ENCODE peak calls at places on chromosomes 2 and 18, in seven cellular contexts. R is fibroblast of the aortic adventitia; U is transverse colon; Y is activated CD8-positive, alpha-beta T cell treated with anti-CD3 and anti-CD28 coated beads for 36 hours; E is progenitor cell of endocrine pancreas; D is Calu3; L is choroid plexus epithelial cell. C is an unnamed sample.

GRCh38 chr2:127400897-127401756 is 13.4 kb upstream of the MAP3K2 start:
- DNase-seq in Y (no peak), E (no peak), L (peak), D (peak), R (no peak), U (peak), C (peak)

GRCh38 chr2:31216734-31217133 is 581 bp downstream of the CAPN14 start:
- DNase-seq in L (no peak), R (no peak), Y (no peak), U (no peak), E (no peak), D (no peak), C (no peak)

GRCh38 chr2:98736464-98736889 is 5.5 kb upstream of the MGAT4A start:
- DNase-seq in D (no peak), E (no peak), U (no peak), R (no peak), Y (peak), L (no peak), C (no peak)

GRCh38 chr18:39345321-39345720 is 1779.7 kb upstream of the CELF4 start:
- DNase-seq in L (no peak), D (no peak), U (no peak), E (no peak), R (no peak), Y (no peak), C (no peak)

GRCh38 chr18:49400398-49401072 is 59.9 kb downstream of the DYM start:
- DNase-seq in D (peak), L (peak), R (peak), Y (no peak), E (no peak), U (no peak), C (no peak)

GRCh38 chr2:143345887-143346612 is 216.8 kb downstream of the ARHGAP15 start:
- DNase-seq in U (no peak), Y (no peak), D (no peak), L (no peak), R (no peak), E (no peak), C (no peak)

GRCh38 chr2:48767330-48767729 is 11.8 kb upstream of the LHCGR start:
- DNase-seq in Y (no peak), L (no peak), U (no peak), D (no peak), R (no peak), E (no peak), C (no peak)

GRCh38 chr2:240558229-240558885 is 569 bp upstream of the ANKMY1 start:
- DNase-seq in R (no peak), L (no peak), Y (no peak), U (no peak), E (no peak), D (no peak), C (peak)

GRCh38 chr2:60513191-60513590 is 40.3 kb downstream of the BCL11A start:
- DNase-seq in Y (no peak), U (no peak), E (no peak), L (no peak), R (no peak), D (no peak), C (no peak)

GRCh38 chr2:69449906-69450305 is 12.7 kb upstream of the NFU1 start:
- DNase-seq in Y (no peak), E (no peak), D (no peak), U (no peak), L (peak), R (peak), C (no peak)

GRCh38 chr2:178047391-178047790 is 25.2 kb downstream of the PDE11A start:
- DNase-seq in R (no peak), Y (no peak), L (no peak), U (no peak), E (no peak), D (no peak), C (no peak)

GRCh38 chr18:995641-996040 is 91.0 kb downstream of the ADCYAP1 start:
- DNase-seq in Y (no peak), E (no peak), U (no peak), R (peak), D (no peak), L (peak), C (no peak)

GRCh38 chr18:50879302-50880107 is 587 bp downstream of the ME2 start:
- DNase-seq in D (peak), L (peak), U (peak), E (no peak), Y (peak), R (peak), C (peak)

GRCh38 chr2:103355287-103355686 is 593.5 kb downstream of the TMEM182 start:
- DNase-seq in E (no peak), R (no peak), L (no peak), D (no peak), Y (no peak), U (no peak), C (no peak)

GRCh38 chr2:6554403-6554802 is 311.3 kb downstream of the CMPK2 start:
- DNase-seq in Y (no peak), E (no peak), D (no peak), R (no peak), L (no peak), U (no peak), C (no peak)

GRCh38 chr18:78611201-78611800 is 368.3 kb upstream of the SALL3 start:
- DNase-seq in R (no peak), E (no peak), Y (no peak), D (no peak), L (no peak), U (no peak), C (no peak)

GRCh38 chr2:62343206-62343605 is 147.3 kb downstream of the B3GNT2 start:
- DNase-seq in E (no peak), R (no peak), D (no peak), U (no peak), L (no peak), Y (no peak), C (no peak)

GRCh38 chr2:55048514-55048924 is 1.7 kb downstream of the RTN4 start:
- DNase-seq in Y (peak), E (no peak), U (peak), L (peak), D (peak), R (peak), C (no peak)

GRCh38 chr2:96489673-96490072 is 15.5 kb downstream of the NEURL3 start:
- DNase-seq in Y (no peak), R (no peak), E (no peak), L (no peak), D (no peak), U (no peak), C (no peak)

GRCh38 chr2:154400891-154401290 is 297.6 kb upstream of the KCNJ3 start:
- DNase-seq in L (no peak), E (no peak), U (no peak), D (no peak), Y (no peak), R (no peak), C (no peak)

GRCh38 chr2:120658285-120659158 is 77.1 kb upstream of the GLI2 start:
- DNase-seq in E (no peak), L (no peak), R (no peak), U (no peak), D (no peak), Y (no peak), C (no peak)

DNA sequence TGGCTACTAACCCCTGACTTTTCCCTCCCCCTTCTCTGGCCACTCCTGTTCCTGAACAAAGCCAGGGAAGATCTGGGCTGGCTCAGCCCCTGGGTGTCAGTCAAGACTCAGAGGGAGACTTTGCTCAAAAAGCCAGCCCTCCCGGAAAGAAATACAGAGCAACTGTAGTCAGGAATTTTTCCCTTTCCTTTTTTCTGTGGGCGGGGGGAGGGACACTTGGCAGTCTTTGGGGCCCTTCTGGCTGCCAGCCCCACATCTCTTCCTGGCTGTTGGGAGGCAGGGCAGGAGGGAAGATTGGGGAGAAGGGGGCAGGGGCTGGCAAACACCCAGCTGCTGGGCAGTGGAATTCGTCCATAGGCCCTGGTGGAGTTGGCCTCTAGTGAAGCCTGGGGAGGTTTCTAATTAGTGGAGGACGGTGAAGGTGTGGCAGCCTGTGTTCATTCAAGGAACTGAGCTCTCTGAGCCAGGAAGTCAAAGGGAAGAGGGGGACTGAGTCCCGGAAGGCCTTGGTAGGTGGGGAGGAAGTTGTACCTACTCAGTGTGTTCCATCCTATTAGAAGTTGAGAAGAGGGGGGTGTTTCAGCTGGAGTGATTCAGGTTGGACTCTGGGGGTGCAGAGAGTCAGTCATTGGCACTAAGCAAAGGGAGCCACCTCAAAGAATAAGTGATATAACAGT is 10.9 kb downstream of the IGFBP2 start:
- DNase-seq in Y (no peak), E (no peak), D (peak), R (peak), U (no peak), L (peak), C (no peak)
- TF ChIP-seq CTCF in Y (no peak), E (no peak), D (no peak), R (no peak), U (no peak), L (no peak), C (no peak)

DNA sequence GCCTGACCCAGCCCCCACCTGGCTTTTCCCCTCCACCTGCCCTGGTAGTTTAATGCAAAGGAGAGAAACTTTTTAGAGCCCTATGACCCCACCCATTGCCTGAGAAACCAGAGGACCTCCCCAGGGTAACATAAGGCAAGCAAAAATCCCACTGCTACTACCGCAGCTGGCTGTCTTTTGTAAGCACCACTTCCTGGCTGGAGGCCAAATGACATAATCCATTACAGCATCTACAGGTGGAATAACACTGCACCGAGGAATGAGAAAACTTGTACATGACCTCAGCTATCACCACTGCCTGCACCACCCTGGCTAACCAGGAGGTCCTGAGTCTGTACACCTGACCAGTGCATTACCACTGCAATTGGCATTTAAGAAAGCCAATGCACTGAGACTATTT is 149.6 kb upstream of the GALNT5 start:
- DNase-seq in R (peak), E (no peak), D (peak), L (peak), Y (no peak), U (peak), C (no peak)
- TF ChIP-seq CTCF in R (no peak), E (no peak), D (no peak), L (no peak), Y (no peak), U (no peak), C (no peak)

DNA sequence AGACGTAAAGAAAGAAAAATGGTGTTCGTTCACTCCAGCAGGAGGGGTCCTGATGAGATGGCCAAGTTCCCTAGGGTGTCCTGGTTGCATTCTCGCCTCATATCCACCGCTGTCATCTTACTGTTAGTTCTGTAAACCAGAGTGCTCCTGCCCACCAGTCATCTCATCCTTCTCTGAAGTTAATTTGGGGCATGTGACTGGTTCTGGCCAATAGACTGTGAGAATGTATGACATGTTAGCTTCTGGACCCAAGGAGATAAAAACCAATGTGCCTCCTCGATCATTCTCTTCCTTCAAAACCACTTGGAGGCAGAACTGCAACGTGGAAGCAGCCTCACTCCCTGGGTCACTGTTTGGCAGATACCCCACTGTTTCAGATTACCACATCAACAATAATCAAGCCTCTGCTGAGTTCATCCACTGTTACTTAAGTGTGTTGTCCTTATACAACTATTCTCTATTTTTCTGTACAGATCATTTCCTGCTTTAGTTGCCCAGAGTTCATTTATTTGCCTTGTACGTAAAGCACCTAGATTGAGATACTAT is 759.1 kb downstream of the TSN start:
- DNase-seq in Y (no peak), U (no peak), R (no peak), D (no peak), E (no peak), L (peak), C (no peak)
- TF ChIP-seq CTCF in Y (no peak), U (no peak), R (no peak), D (no peak), E (no peak), L (no peak), C (no peak)

DNA sequence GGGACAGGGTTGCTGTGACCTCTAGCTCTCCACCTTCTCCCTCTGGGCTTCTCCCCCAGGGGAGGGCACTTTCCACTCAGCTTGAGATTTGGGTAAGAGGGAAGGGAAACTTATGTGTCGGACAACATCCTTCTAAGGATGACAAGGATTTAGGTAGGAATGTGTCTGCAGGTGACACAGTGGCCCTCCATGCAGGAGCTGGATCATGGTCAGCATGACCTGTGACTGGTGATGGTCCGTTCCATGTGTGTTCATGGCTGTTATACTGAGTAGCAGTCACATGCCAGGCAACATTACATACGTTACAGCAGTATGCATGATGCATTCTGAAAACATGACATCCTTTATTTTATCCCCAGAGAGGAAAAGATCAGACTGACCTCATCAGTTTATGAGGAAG is 192.2 kb downstream of the SEPTIN10 start:
- DNase-seq in D (no peak), Y (no peak), L (no peak), U (no peak), E (no peak), R (no peak), C (no peak)
- TF ChIP-seq CTCF in D (no peak), Y (no peak), L (no peak), U (no peak), E (no peak), R (no peak), C (no peak)

GRCh38 chr2:21658269-21658668 is 534.5 kb downstream of the TDRD15 start:
- DNase-seq in L (no peak), U (no peak), E (no peak), D (no peak), R (no peak), Y (no peak), C (no peak)

GRCh38 chr2:21655136-21655535 is 531.4 kb downstream of the TDRD15 start:
- DNase-seq in Y (no peak), R (no peak), D (no peak), U (no peak), L (no peak), E (no peak), C (no peak)

GRCh38 chr2:21657475-21657874 is 533.7 kb downstream of the TDRD15 start:
- DNase-seq in R (no peak), D (no peak), Y (no peak), L (no peak), U (no peak), E (no peak), C (no peak)

GRCh38 chr2:21658907-21659306 is 535.1 kb downstream of the TDRD15 start:
- DNase-seq in E (no peak), D (no peak), L (no peak), Y (no peak), R (no peak), U (no peak), C (no peak)

DNA sequence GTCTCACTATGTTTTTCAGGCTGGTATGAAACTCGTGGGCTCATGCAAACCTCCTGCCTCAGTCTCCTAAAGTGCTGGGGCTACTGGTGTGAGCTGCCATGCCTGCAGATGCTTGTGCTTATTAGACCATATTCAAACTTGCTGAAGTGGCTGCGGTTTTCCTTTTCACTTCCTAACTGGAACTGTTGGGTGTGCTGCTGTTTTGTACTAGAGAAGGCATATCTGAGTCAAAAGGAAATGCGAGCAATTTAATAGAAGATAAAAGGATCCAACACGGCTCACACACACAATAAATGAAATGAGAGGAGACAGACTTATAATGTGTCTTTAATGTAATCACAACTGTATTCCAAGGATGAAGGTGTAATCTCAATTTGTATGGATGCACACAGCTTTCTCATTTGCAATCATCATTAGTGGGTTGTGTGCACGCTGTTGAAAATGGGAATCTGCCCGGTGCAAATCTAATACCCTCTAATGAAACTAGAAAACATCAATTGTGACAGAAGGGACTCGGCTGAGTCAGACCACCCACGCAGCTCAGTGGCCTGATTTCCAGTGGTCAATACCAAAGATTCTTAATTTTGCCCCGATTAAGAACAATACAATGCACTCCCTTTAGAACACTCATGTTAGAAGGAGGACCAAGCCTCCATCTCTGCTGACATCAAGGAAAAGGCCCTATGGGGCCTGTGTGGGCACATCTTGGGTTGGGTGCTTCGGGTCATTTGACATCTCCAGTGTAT is 532.7 kb downstream of the TDRD15 start:
- DNase-seq in E (no peak), Y (no peak), U (no peak), R (no peak), L (no peak), D (no peak), C (no peak)
- TF ChIP-seq CTCF in E (no peak), Y (no peak), U (no peak), R (no peak), L (no peak), D (no peak), C (no peak)

C was measured in GM13976.